ENCODE peak calls at places on chromosomes 5 and 9, in ten cellular contexts. One of them, this sample, is unnamed.

GRCh38 chr5:149828161-149829011 is 98.3 kb downstream of the PPARGC1B start:
- DNase-seq in A673: peak; percentile 92
- DNase-seq in CD8-positive, alpha-beta T cell: peak; percentile 90
- DNase-seq in IMR-90: peak; percentile 91
- DNase-seq in ovary: peak; percentile 92
- DNase-seq in body of pancreas: peak; percentile 91
- DNase-seq in H1: peak; percentile 94
- DNase-seq in colonic mucosa: peak; percentile 93
- DNase-seq in esophagus muscularis mucosa: peak; percentile 97
- DNase-seq in lower lobe of right lung: peak; percentile 87
- DNase-seq in this sample: peak; percentile 89

GRCh38 chr9:33140406-33141360 is 26.5 kb downstream of the B4GALT1 start:
- DNase-seq in H1: no peak
- DNase-seq in IMR-90: no peak
- DNase-seq in lower lobe of right lung: no peak
- DNase-seq in esophagus muscularis mucosa: no peak
- DNase-seq in A673: no peak
- DNase-seq in ovary: no peak
- DNase-seq in colonic mucosa: no peak
- DNase-seq in CD8-positive, alpha-beta T cell: no peak
- DNase-seq in body of pancreas: no peak
- DNase-seq in this sample: no peak

GRCh38 chr9:37650873-37651768 is at the start of gene FRMPD1:
- DNase-seq in A673: peak; percentile 56
- DNase-seq in colonic mucosa: peak; percentile 74
- DNase-seq in body of pancreas: peak; percentile 80
- DNase-seq in lower lobe of right lung: peak; percentile 78
- DNase-seq in IMR-90: peak; percentile 14
- DNase-seq in CD8-positive, alpha-beta T cell: peak; percentile 65
- DNase-seq in esophagus muscularis mucosa: no peak
- DNase-seq in ovary: peak; percentile 70
- DNase-seq in H1: peak; percentile 82
- DNase-seq in this sample: peak; percentile 83

GRCh38 chr9:114513952-114514267 is 8.6 kb upstream of the WHRN start:
- DNase-seq in ovary: no peak
- DNase-seq in H1: no peak
- DNase-seq in body of pancreas: no peak
- DNase-seq in IMR-90: no peak
- DNase-seq in CD8-positive, alpha-beta T cell: no peak
- DNase-seq in esophagus muscularis mucosa: no peak
- DNase-seq in lower lobe of right lung: no peak
- DNase-seq in A673: no peak
- DNase-seq in colonic mucosa: no peak
- DNase-seq in this sample: no peak

GRCh38 chr9:117485176-117485575 is 70.3 kb upstream of the ASTN2 start:
- DNase-seq in body of pancreas: no peak
- DNase-seq in colonic mucosa: no peak
- DNase-seq in ovary: no peak
- DNase-seq in lower lobe of right lung: no peak
- DNase-seq in IMR-90: no peak
- DNase-seq in CD8-positive, alpha-beta T cell: no peak
- DNase-seq in H1: no peak
- DNase-seq in A673: peak; percentile 21
- DNase-seq in esophagus muscularis mucosa: no peak
- DNase-seq in this sample: no peak

GRCh38 chr5:71666321-71666720 is 52.8 kb upstream of the CARTPT start:
- DNase-seq in esophagus muscularis mucosa: no peak
- DNase-seq in A673: no peak
- DNase-seq in colonic mucosa: no peak
- DNase-seq in ovary: no peak
- DNase-seq in H1: no peak
- DNase-seq in lower lobe of right lung: no peak
- DNase-seq in IMR-90: no peak
- DNase-seq in CD8-positive, alpha-beta T cell: no peak
- DNase-seq in body of pancreas: no peak
- DNase-seq in this sample: no peak

GRCh38 chr9:133804199-133804598 is 66.0 kb upstream of the SARDH start:
- DNase-seq in lower lobe of right lung: no peak
- DNase-seq in body of pancreas: no peak
- DNase-seq in A673: no peak
- DNase-seq in ovary: no peak
- DNase-seq in esophagus muscularis mucosa: no peak
- DNase-seq in H1: no peak
- DNase-seq in colonic mucosa: no peak
- DNase-seq in IMR-90: no peak
- DNase-seq in CD8-positive, alpha-beta T cell: no peak
- DNase-seq in this sample: no peak

GRCh38 chr9:128190516-128191405 is 611 bp downstream of the CIZ1 start:
- DNase-seq in lower lobe of right lung: no peak
- DNase-seq in colonic mucosa: peak; percentile 41
- DNase-seq in IMR-90: no peak
- DNase-seq in body of pancreas: no peak
- DNase-seq in ovary: no peak
- DNase-seq in esophagus muscularis mucosa: no peak
- DNase-seq in CD8-positive, alpha-beta T cell: peak; percentile 52
- DNase-seq in H1: peak; percentile 51
- DNase-seq in A673: no peak
- DNase-seq in this sample: no peak

GRCh38 chr5:43396762-43397304 is 15.4 kb downstream of the CCL28 start:
- DNase-seq in IMR-90: no peak
- DNase-seq in A673: peak; percentile 46
- DNase-seq in body of pancreas: peak; percentile 67
- DNase-seq in lower lobe of right lung: peak; percentile 80
- DNase-seq in esophagus muscularis mucosa: peak; percentile 91
- DNase-seq in H1: no peak
- DNase-seq in colonic mucosa: peak; percentile 64
- DNase-seq in CD8-positive, alpha-beta T cell: peak; percentile 80
- DNase-seq in ovary: peak; percentile 57
- DNase-seq in this sample: peak; percentile 75

GRCh38 chr9:94802795-94803194 is 76.3 kb downstream of the AOPEP start:
- DNase-seq in body of pancreas: no peak
- DNase-seq in colonic mucosa: no peak
- DNase-seq in lower lobe of right lung: no peak
- DNase-seq in esophagus muscularis mucosa: no peak
- DNase-seq in A673: peak; percentile 13
- DNase-seq in IMR-90: peak; percentile 76
- DNase-seq in ovary: no peak
- DNase-seq in CD8-positive, alpha-beta T cell: no peak
- DNase-seq in H1: no peak
- DNase-seq in this sample: no peak

GRCh38 chr5:177339107-177339638 is 12.3 kb downstream of the LMAN2 start:
- DNase-seq in ovary: no peak
- DNase-seq in H1: no peak
- DNase-seq in lower lobe of right lung: peak; percentile 47
- DNase-seq in colonic mucosa: no peak
- DNase-seq in CD8-positive, alpha-beta T cell: no peak
- DNase-seq in A673: no peak
- DNase-seq in IMR-90: no peak
- DNase-seq in body of pancreas: no peak
- DNase-seq in esophagus muscularis mucosa: no peak
- DNase-seq in this sample: no peak

DNA sequence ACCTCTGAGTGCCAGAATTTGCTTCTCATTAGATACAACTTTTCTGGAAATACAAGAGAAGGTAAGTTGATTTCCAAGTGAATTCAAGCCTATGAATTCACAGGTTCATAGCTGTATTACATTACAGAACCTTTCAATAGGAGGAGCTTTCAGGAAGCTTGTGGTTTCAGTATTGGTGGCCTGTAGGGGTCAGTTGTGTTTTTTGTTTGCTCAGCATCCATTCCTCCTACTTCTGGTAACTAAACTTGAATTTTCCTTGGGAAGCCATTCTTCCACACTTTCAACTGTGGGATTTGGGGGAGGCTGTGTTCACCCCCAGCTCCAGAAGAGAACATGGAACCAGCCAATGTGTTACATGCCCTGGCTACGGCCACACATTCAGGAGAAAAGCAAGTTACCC is 5.6 kb upstream of the CYSTM1 start:
- DNase-seq in IMR-90: no peak
- DNase-seq in esophagus muscularis mucosa: no peak
- DNase-seq in A673: no peak
- DNase-seq in H1: no peak
- DNase-seq in ovary: no peak
- DNase-seq in colonic mucosa: no peak
- DNase-seq in body of pancreas: no peak
- DNase-seq in lower lobe of right lung: no peak
- DNase-seq in CD8-positive, alpha-beta T cell: no peak
- DNase-seq in this sample: peak; percentile 19
- TF ChIP-seq CTCF in IMR-90: no peak
- TF ChIP-seq CTCF in esophagus muscularis mucosa: no peak
- TF ChIP-seq CTCF in A673: no peak
- TF ChIP-seq CTCF in H1: no peak
- TF ChIP-seq CTCF in ovary: no peak
- TF ChIP-seq CTCF in colonic mucosa: no peak
- TF ChIP-seq CTCF in body of pancreas: peak; percentile 33
- TF ChIP-seq CTCF in lower lobe of right lung: no peak
- TF ChIP-seq CTCF in CD8-positive, alpha-beta T cell: no peak
- TF ChIP-seq CTCF in this sample: peak; percentile 14

GRCh38 chr5:38258319-38259061 is at the start of gene EGFLAM:
- DNase-seq in lower lobe of right lung: no peak
- DNase-seq in body of pancreas: peak; percentile 43
- DNase-seq in CD8-positive, alpha-beta T cell: no peak
- DNase-seq in H1: peak; percentile 81
- DNase-seq in IMR-90: no peak
- DNase-seq in colonic mucosa: no peak
- DNase-seq in A673: peak; percentile 37
- DNase-seq in esophagus muscularis mucosa: no peak
- DNase-seq in ovary: peak; percentile 72
- DNase-seq in this sample: peak; percentile 43
- H3K27me3 ChIP-seq in lower lobe of right lung: peaks cover 82% of the 10 kb centered on the region
- H3K27me3 ChIP-seq in body of pancreas: peaks cover 21% of the 10 kb centered on the region
- H3K27me3 ChIP-seq in CD8-positive, alpha-beta T cell: peaks cover 9% of the 10 kb centered on the region
- H3K27me3 ChIP-seq in H1: peaks cover 27% of the 10 kb centered on the region
- H3K27me3 ChIP-seq in IMR-90: peaks cover 51% of the 10 kb centered on the region
- H3K27me3 ChIP-seq in colonic mucosa: peaks cover 29% of the 10 kb centered on the region
- H3K27me3 ChIP-seq in A673: peaks cover 48% of the 10 kb centered on the region
- H3K27me3 ChIP-seq in esophagus muscularis mucosa: peaks cover 34% of the 10 kb centered on the region
- H3K27me3 ChIP-seq in ovary: no peaks in the 10 kb centered on the region
- H3K27me3 ChIP-seq in this sample: no peaks in the 10 kb centered on the region

GRCh38 chr5:112691758-112692157 is 45.9 kb upstream of the APC start:
- DNase-seq in CD8-positive, alpha-beta T cell: no peak
- DNase-seq in A673: peak; percentile 33
- DNase-seq in body of pancreas: peak; percentile 36
- DNase-seq in colonic mucosa: peak; percentile 44
- DNase-seq in ovary: no peak
- DNase-seq in IMR-90: peak; percentile 43
- DNase-seq in H1: peak; percentile 55
- DNase-seq in esophagus muscularis mucosa: peak; percentile 39
- DNase-seq in lower lobe of right lung: no peak
- DNase-seq in this sample: peak; percentile 73

GRCh38 chr5:112689510-112689909 is 48.2 kb upstream of the APC start:
- DNase-seq in esophagus muscularis mucosa: peak; percentile 17
- DNase-seq in H1: no peak
- DNase-seq in CD8-positive, alpha-beta T cell: no peak
- DNase-seq in lower lobe of right lung: no peak
- DNase-seq in IMR-90: peak; percentile 35
- DNase-seq in body of pancreas: no peak
- DNase-seq in ovary: no peak
- DNase-seq in colonic mucosa: no peak
- DNase-seq in A673: no peak
- DNase-seq in this sample: no peak

GRCh38 chr5:112692472-112692871 is 45.2 kb upstream of the APC start:
- DNase-seq in colonic mucosa: no peak
- DNase-seq in body of pancreas: no peak
- DNase-seq in ovary: no peak
- DNase-seq in lower lobe of right lung: no peak
- DNase-seq in CD8-positive, alpha-beta T cell: no peak
- DNase-seq in H1: no peak
- DNase-seq in IMR-90: no peak
- DNase-seq in A673: no peak
- DNase-seq in esophagus muscularis mucosa: no peak
- DNase-seq in this sample: no peak

GRCh38 chr5:112691341-112691685 is 46.4 kb upstream of the APC start:
- DNase-seq in H1: no peak
- DNase-seq in colonic mucosa: no peak
- DNase-seq in IMR-90: no peak
- DNase-seq in lower lobe of right lung: no peak
- DNase-seq in ovary: no peak
- DNase-seq in A673: peak; percentile 15
- DNase-seq in esophagus muscularis mucosa: no peak
- DNase-seq in CD8-positive, alpha-beta T cell: no peak
- DNase-seq in body of pancreas: no peak
- DNase-seq in this sample: no peak

GRCh38 chr5:112690605-112691340 is 46.9 kb upstream of the APC start:
- DNase-seq in colonic mucosa: no peak
- DNase-seq in ovary: no peak
- DNase-seq in IMR-90: no peak
- DNase-seq in body of pancreas: no peak
- DNase-seq in H1: no peak
- DNase-seq in esophagus muscularis mucosa: peak; percentile 82
- DNase-seq in CD8-positive, alpha-beta T cell: no peak
- DNase-seq in A673: no peak
- DNase-seq in lower lobe of right lung: no peak
- DNase-seq in this sample: no peak
- H3K4me1 ChIP-seq in colonic mucosa: no peaks in the 10 kb centered on the region
- H3K4me1 ChIP-seq in ovary: peaks cover 2% of the 10 kb centered on the region
- H3K4me1 ChIP-seq in IMR-90: no peaks in the 10 kb centered on the region
- H3K4me1 ChIP-seq in body of pancreas: no peaks in the 10 kb centered on the region
- H3K4me1 ChIP-seq in H1: no peaks in the 10 kb centered on the region
- H3K4me1 ChIP-seq in esophagus muscularis mucosa: peaks cover 19% of the 10 kb centered on the region
- H3K4me1 ChIP-seq in CD8-positive, alpha-beta T cell: no peaks in the 10 kb centered on the region
- H3K4me1 ChIP-seq in A673: peaks cover 6% of the 10 kb centered on the region
- H3K4me1 ChIP-seq in lower lobe of right lung: peaks cover under 1% of the 10 kb centered on the region
- H3K4me1 ChIP-seq in this sample: peaks cover 4% of the 10 kb centered on the region

GRCh38 chr9:93531374-93531773 is 45.0 kb upstream of the PHF2 start:
- DNase-seq in H1: no peak
- DNase-seq in lower lobe of right lung: no peak
- DNase-seq in colonic mucosa: no peak
- DNase-seq in body of pancreas: no peak
- DNase-seq in esophagus muscularis mucosa: no peak
- DNase-seq in CD8-positive, alpha-beta T cell: peak; percentile 38
- DNase-seq in A673: no peak
- DNase-seq in IMR-90: peak; percentile 7
- DNase-seq in ovary: no peak
- DNase-seq in this sample: peak; percentile 3
- TF ChIP-seq CTCF in H1: no peak
- TF ChIP-seq CTCF in lower lobe of right lung: no peak
- TF ChIP-seq CTCF in colonic mucosa: no peak
- TF ChIP-seq CTCF in body of pancreas: no peak
- TF ChIP-seq CTCF in esophagus muscularis mucosa: no peak
- TF ChIP-seq CTCF in CD8-positive, alpha-beta T cell: no peak
- TF ChIP-seq CTCF in A673: no peak
- TF ChIP-seq CTCF in IMR-90: no peak
- TF ChIP-seq CTCF in ovary: no peak
- TF ChIP-seq CTCF in this sample: no peak

GRCh38 chr9:78940121-78940855 is 631.5 kb upstream of the TLE4 start:
- DNase-seq in CD8-positive, alpha-beta T cell: no peak
- DNase-seq in esophagus muscularis mucosa: no peak
- DNase-seq in H1: no peak
- DNase-seq in A673: no peak
- DNase-seq in colonic mucosa: no peak
- DNase-seq in lower lobe of right lung: no peak
- DNase-seq in IMR-90: no peak
- DNase-seq in ovary: no peak
- DNase-seq in body of pancreas: no peak
- DNase-seq in this sample: no peak
- H3K27me3 ChIP-seq in CD8-positive, alpha-beta T cell: no peaks in the 10 kb centered on the region
- H3K27me3 ChIP-seq in esophagus muscularis mucosa: no peaks in the 10 kb centered on the region
- H3K27me3 ChIP-seq in H1: no peaks in the 10 kb centered on the region
- H3K27me3 ChIP-seq in A673: no peaks in the 10 kb centered on the region
- H3K27me3 ChIP-seq in colonic mucosa: no peaks in the 10 kb centered on the region
- H3K27me3 ChIP-seq in lower lobe of right lung: no peaks in the 10 kb centered on the region
- H3K27me3 ChIP-seq in IMR-90: no peaks in the 10 kb centered on the region
- H3K27me3 ChIP-seq in ovary: no peaks in the 10 kb centered on the region
- H3K27me3 ChIP-seq in body of pancreas: no peaks in the 10 kb centered on the region
- H3K27me3 ChIP-seq in this sample: no peaks in the 10 kb centered on the region